ENCODE peak calls at places on chromosomes 13 and 19, in six cellular contexts. O is mesendoderm, X is IMR-90, P is H1, Q is neuronal stem cell, D is mesenchymal stem cell. F is an unnamed sample.

GRCh38 chr13:109785892-109786450 is 412 bp downstream of the IRS2 start:
- DNase-seq in O (peak; percentile 14), X (no peak), P (no peak), Q (no peak), D (no peak), F (no peak)

GRCh38 chr19:409515-410242 is 732 bp upstream of the C2CD4C start:
- DNase-seq in O (peak; percentile 32), X (no peak), P (no peak), Q (no peak), D (peak; percentile 25), F (no peak)

GRCh38 chr19:49851456-49852259 is 699 bp downstream of the PTOV1 start:
- DNase-seq in O (peak; percentile 75), X (no peak), P (no peak), Q (no peak), D (no peak), F (peak; percentile 67)

GRCh38 chr19:2064788-2065524 is 13.9 kb upstream of the MKNK2 start:
- DNase-seq in O (no peak), X (no peak), P (no peak), Q (no peak), D (no peak), F (no peak)

GRCh38 chr13:39148513-39148961 is 110.3 kb downstream of the NHLRC3 start:
- DNase-seq in O (peak; percentile 92), X (no peak), P (no peak), Q (no peak), D (peak; percentile 88), F (peak; percentile 81)

GRCh38 chr19:1854542-1855039 is 6.3 kb upstream of the REXO1 start:
- DNase-seq in O (peak; percentile 26), X (no peak), P (no peak), Q (no peak), D (no peak), F (no peak)

GRCh38 chr19:31110331-31110730 is 238.9 kb downstream of the TSHZ3 start:
- DNase-seq in O (peak; percentile 60), X (peak; percentile 45), P (peak; percentile 9), Q (no peak), D (peak; percentile 41), F (no peak)

GRCh38 chr13:98581971-98582702 is 5.2 kb upstream of the STK24 start:
- DNase-seq in O (no peak), X (peak; percentile 85), P (no peak), Q (no peak), D (peak; percentile 83), F (no peak)

GRCh38 chr13:42747399-42747873 is 33.9 kb upstream of the FAM216B start:
- DNase-seq in O (peak; percentile 51), X (peak; percentile 99), P (no peak), Q (no peak), D (peak; percentile 100), F (peak; percentile 92)

GRCh38 chr13:41562083-41562482 is 104.7 kb downstream of the RGCC start:
- DNase-seq in O (no peak), X (peak; percentile 92), P (no peak), Q (no peak), D (peak; percentile 69), F (peak; percentile 38)

GRCh38 chr13:94419304-94419943 is 60.1 kb downstream of the DCT start:
- DNase-seq in O (no peak), X (peak; percentile 86), P (no peak), Q (no peak), D (peak; percentile 91), F (no peak)

GRCh38 chr19:2865334-2866221 is 1.6 kb upstream of the ZNF556 start:
- DNase-seq in O (no peak), X (no peak), P (no peak), Q (no peak), D (no peak), F (no peak)

GRCh38 chr13:39530996-39531395 is 72.0 kb downstream of the LHFPL6 start:
- DNase-seq in O (no peak), X (peak; percentile 14), P (no peak), Q (no peak), D (no peak), F (no peak)

GRCh38 chr19:47273313-47274070 is 1.2 kb upstream of the INAFM1 start:
- DNase-seq in O (peak; percentile 97), X (peak; percentile 90), P (peak; percentile 79), Q (peak; percentile 90), D (peak; percentile 97), F (peak; percentile 89)

GRCh38 chr13:23923031-23923430 is 25.7 kb upstream of the C1QTNF9B start:
- DNase-seq in O (no peak), X (no peak), P (no peak), Q (no peak), D (no peak), F (no peak)

GRCh38 chr19:50196322-50196932 is 7.0 kb upstream of the MYH14 start:
- DNase-seq in O (no peak), X (no peak), P (no peak), Q (no peak), D (no peak), F (no peak)

GRCh38 chr19:43504426-43505185 is at the start of gene PHLDB3:
- DNase-seq in O (peak; percentile 36), X (peak; percentile 9), P (no peak), Q (no peak), D (no peak), F (peak; percentile 39)

GRCh38 chr19:7822910-7823515 is 7.0 kb upstream of the EVI5L start:
- DNase-seq in O (no peak), X (no peak), P (no peak), Q (no peak), D (no peak), F (peak; percentile 62)

GRCh38 chr13:80084086-80084676 is 256.7 kb downstream of the SPRY2 start:
- DNase-seq in O (peak; percentile 88), X (peak; percentile 93), P (no peak), Q (no peak), D (peak; percentile 85), F (peak; percentile 56)

GRCh38 chr19:46824887-46825730 is 25.5 kb downstream of the AP2S1 start:
- DNase-seq in O (no peak), X (no peak), P (no peak), Q (no peak), D (no peak), F (peak; percentile 22)

GRCh38 chr13:28358673-28359072 is 136.3 kb downstream of the FLT1 start:
- DNase-seq in O (no peak), X (no peak), P (no peak), Q (no peak), D (no peak), F (no peak)

GRCh38 chr13:28356506-28357064 is 138.3 kb downstream of the FLT1 start:
- DNase-seq in O (peak; percentile 26), X (no peak), P (no peak), Q (no peak), D (peak; percentile 50), F (no peak)

GRCh38 chr13:28355822-28356371 is 139.0 kb downstream of the FLT1 start:
- DNase-seq in O (peak; percentile 62), X (peak; percentile 86), P (no peak), Q (no peak), D (peak; percentile 96), F (no peak)

GRCh38 chr13:28357846-28358496 is 137.0 kb downstream of the FLT1 start:
- DNase-seq in O (no peak), X (no peak), P (no peak), Q (no peak), D (peak; percentile 68), F (no peak)

DNA sequence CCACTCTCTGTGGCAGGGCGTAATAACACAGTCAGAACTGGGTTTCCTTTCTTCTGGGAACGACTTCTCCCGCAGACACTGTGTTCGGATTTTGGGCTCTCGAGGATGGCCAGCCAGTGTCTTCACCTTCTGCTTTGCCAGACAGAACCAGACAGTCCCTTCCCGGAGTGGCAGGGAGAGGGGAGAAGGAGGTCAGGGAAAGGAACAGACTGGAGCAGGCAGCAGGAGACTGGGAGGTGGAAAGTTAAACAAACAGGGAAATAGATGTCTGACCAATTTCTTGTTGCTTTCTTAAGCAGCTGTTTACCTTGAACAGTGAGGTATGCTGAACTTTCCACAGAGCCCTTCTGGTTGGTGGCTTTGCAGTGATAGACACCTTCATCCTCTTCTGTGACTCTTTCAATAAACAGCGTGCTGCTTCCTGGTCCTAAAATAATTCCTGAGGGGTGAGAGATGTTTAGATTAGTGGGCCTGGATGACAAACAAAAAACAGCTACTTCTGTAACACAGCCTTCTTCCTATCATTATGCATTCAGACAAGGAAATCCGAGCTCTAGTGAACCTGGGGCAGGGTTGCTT is 137.6 kb downstream of the FLT1 start:
- DNase-seq in O (peak; percentile 25), X (no peak), P (no peak), Q (no peak), D (peak; percentile 73), F (no peak)
- H2AK5ac ChIP-seq in O (no peak overlapping the region), X (peak overlapping the region; percentile 47), P (no peak overlapping the region), Q (no peak overlapping the region), D (no peak overlapping the region), F (no peak overlapping the region)

GRCh38 chr19:14135355-14135754 is 1.0 kb downstream of the ASF1B start:
- DNase-seq in O (no peak), X (no peak), P (no peak), Q (no peak), D (no peak), F (no peak)
- H3K4me3 ChIP-seq in O (peak overlapping the region; percentile 85), X (no peak overlapping the region), P (peak overlapping the region; percentile 77), Q (peak overlapping the region; percentile 100), D (no peak overlapping the region), F (peak overlapping the region; percentile 31)

DNA sequence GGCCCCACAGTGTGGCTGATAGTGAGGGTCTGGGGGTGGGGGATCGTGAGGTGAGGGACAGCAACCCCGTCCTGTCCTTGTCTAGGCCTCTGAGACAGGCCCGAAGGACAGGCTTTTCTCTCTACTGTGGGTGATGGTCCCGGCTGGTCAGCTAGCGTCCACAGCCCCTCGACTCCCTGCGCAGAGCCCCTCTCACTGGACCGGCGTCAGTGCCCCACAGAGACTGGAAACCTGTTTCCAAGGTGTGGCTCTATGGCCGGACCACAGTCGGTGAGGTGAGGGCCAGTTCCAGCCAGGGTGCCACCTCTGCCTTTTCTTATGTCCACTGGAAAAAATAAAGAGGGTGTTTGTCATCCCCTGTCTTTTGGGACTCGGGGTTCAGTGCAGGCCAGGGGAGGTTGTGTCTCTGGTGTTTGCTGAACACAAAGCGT is 22.6 kb downstream of the ATP11A start:
- DNase-seq in O (no peak), X (no peak), P (no peak), Q (no peak), D (no peak), F (no peak)
- H2AK5ac ChIP-seq in O (peak overlapping the region; percentile 5), X (peak overlapping the region; percentile 92), P (peak overlapping the region; percentile 57), Q (peak overlapping the region; percentile 33), D (peak overlapping the region; percentile 40), F (peak overlapping the region; percentile 31)

GRCh38 chr19:48487544-48487943 is 18.4 kb downstream of the CYTH2 start:
- DNase-seq in O (no peak), X (no peak), P (no peak), Q (no peak), D (no peak), F (no peak)

GRCh38 chr19:48489608-48490216 is 20.5 kb downstream of the CYTH2 start:
- DNase-seq in O (peak; percentile 81), X (peak; percentile 39), P (peak; percentile 67), Q (no peak), D (peak; percentile 65), F (peak; percentile 67)

GRCh38 chr19:48484931-48485612 is 15.9 kb downstream of the CYTH2 start:
- DNase-seq in O (no peak), X (no peak), P (no peak), Q (no peak), D (no peak), F (no peak)

GRCh38 chr19:48490980-48491792 is 20.4 kb downstream of the LMTK3 start:
- DNase-seq in O (peak; percentile 81), X (no peak), P (no peak), Q (no peak), D (peak; percentile 33), F (no peak)

DNA sequence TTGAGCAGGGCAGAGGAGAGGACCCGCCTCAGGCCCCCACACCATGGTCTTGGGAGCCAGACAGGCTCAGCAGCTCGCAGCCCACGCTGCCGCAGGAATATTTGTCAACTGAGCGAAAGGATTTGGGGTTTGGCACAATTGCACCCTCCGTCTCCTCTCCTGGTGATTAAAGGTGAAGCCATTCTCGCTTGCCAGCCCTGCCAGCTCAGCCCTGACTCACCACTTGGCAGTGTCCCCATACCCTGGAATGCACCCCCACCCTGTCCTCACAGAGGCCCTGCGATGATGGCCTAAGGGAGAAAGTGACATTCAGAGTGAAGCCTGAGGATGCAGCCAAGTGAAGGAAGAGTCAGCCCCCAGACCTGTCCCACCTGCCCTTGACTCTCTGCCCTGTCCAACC is 18.8 kb downstream of the CYTH2 start:
- DNase-seq in O (no peak), X (peak; percentile 70), P (no peak), Q (no peak), D (peak; percentile 46), F (no peak)
- H3K4me3 ChIP-seq in O (no peak overlapping the region), X (no peak overlapping the region), P (no peak overlapping the region), Q (no peak overlapping the region), D (no peak overlapping the region), F (no peak overlapping the region)